ENCODE peak calls at places on chromosomes 2 and 18, in seven cellular contexts. P is IMR-90, M is SK-N-SH, S is A549, G is HepG2, X is GM12878, H is H1. L is an unnamed sample.

GRCh38 chr2:119549236-119549635 is 5.0 kb downstream of the CFAP221 start:
- DNase-seq in G (no peak), X (no peak), P (peak; percentile 8), H (no peak), S (no peak), M (peak; percentile 38), L (no peak)

GRCh38 chr2:71330585-71331330 is 824 bp upstream of the ZNF638 start:
- DNase-seq in M (no peak), S (no peak), G (peak; percentile 24), X (no peak), P (no peak), H (no peak), L (no peak)

GRCh38 chr18:10851824-10852225 is 297.5 kb downstream of the PIEZO2 start:
- DNase-seq in M (peak; percentile 29), S (peak; percentile 31), P (peak; percentile 81), G (peak; percentile 57), H (no peak), X (peak; percentile 61), L (peak; percentile 44)

GRCh38 chr2:98404556-98405250 is 40.0 kb upstream of the INPP4A start:
- DNase-seq in H (no peak), G (no peak), P (no peak), M (no peak), X (no peak), S (no peak), L (no peak)

GRCh38 chr2:6081542-6081872 is 389.3 kb downstream of the SOX11 start:
- DNase-seq in H (no peak), X (no peak), G (no peak), M (no peak), S (no peak), P (no peak), L (no peak)

GRCh38 chr2:165793779-165794519 is at the start of gene GALNT3:
- DNase-seq in X (no peak), M (peak; percentile 53), G (no peak), S (no peak), H (peak; percentile 67), P (no peak), L (no peak)

GRCh38 chr2:148257276-148257675 is 236.4 kb downstream of the MBD5 start:
- DNase-seq in S (no peak), G (no peak), M (no peak), H (no peak), P (no peak), X (no peak), L (no peak)

GRCh38 chr18:68724021-68724420 is 9.1 kb upstream of the TMX3 start:
- DNase-seq in M (no peak), P (no peak), G (no peak), S (no peak), X (no peak), H (no peak), L (no peak)

GRCh38 chr2:101795033-101795432 is 97.5 kb downstream of the MAP4K4 start:
- DNase-seq in G (no peak), M (no peak), X (no peak), S (no peak), H (no peak), P (no peak), L (no peak)

GRCh38 chr18:46732201-46732600 is 24.7 kb downstream of the ST8SIA5 start:
- DNase-seq in H (no peak), M (no peak), S (no peak), G (no peak), P (no peak), X (no peak), L (no peak)

GRCh38 chr2:239916205-239917127 is 108.7 kb downstream of the NDUFA10 start:
- DNase-seq in M (no peak), H (no peak), X (no peak), P (no peak), S (no peak), G (no peak), L (no peak)

GRCh38 chr2:239912938-239913631 is 112.1 kb downstream of the NDUFA10 start:
- DNase-seq in S (no peak), M (no peak), X (no peak), G (no peak), P (no peak), H (no peak), L (no peak)

GRCh38 chr2:239911630-239912071 is 113.5 kb downstream of the NDUFA10 start:
- DNase-seq in G (no peak), X (no peak), H (no peak), P (no peak), S (no peak), M (no peak), L (no peak)

GRCh38 chr2:239912171-239912937 is 112.8 kb downstream of the NDUFA10 start:
- DNase-seq in P (no peak), X (no peak), G (no peak), M (no peak), H (no peak), S (no peak), L (no peak)

DNA sequence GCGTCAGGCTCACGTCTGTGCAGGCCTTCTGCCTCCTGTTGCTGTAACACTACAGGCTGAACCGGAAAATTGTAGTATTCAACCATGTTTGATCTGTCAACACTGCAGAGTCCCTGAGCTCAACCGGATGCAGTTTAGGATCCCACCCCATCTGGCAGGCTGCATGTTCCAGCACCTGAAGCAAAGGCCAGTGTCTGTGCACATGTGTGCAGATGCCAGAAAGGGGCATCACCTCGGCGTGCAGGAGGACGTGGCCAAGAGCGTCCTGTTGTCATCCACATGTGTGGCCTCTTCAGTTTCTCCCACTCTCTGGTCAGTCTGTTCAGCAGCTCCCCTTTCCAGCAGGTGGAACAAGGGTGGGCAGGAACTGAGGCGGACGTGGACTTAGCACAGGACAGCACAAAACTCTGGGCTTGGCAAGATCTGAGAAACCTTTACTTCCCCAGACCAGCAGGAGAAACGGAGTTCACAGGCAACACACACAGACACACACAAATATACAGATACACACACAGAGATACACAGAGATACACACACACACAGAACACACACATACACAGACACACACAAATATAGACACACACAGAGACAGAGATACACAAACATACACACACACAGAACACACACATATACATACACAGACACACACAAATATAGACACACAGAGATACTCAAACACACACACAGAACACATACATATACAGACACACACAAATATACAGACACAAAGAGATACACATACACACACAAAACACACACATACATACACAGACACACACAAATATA is 111.3 kb downstream of the NDUFA10 start:
- DNase-seq in X (no peak), M (no peak), H (no peak), P (no peak), S (no peak), G (peak; percentile 24), L (no peak)
- TF ChIP-seq RFX5 in X (no peak), M (no peak), H (no peak), P (no peak), S (no peak), G (no peak), L (no peak)

DNA sequence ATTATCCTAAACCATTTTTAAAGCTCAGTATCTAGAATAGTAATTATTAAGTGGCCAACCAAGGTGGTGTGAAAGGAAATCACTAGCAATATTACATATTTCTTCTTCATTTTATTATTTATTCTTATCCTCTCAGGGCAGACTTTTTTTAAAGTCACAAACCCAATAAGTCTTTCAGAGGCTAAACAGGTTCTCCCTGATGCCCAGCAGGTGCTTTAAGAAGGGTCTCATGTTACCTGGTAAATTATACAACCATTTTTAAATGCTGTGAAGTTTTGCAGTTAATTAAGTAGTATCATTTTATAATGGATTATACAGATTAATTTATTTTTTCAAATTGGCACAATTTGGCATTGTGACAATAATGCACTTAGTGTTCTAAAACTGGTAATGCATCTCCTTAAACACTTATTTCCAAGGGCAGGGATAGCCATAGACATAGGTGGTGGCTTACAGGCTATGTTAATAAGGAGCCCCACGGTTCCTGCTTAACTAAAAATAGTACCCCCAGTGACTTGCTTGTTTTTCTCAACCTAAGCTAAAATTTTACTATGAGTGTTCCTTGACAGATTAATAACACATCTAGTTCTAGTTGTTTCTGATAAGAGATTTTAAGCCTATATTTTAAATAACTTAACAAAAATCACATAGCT is 67.0 kb downstream of the PMS1 start:
- DNase-seq in M (no peak), S (no peak), H (no peak), P (no peak), X (no peak), G (no peak), L (no peak)
- TF ChIP-seq RFX5 in M (no peak), S (no peak), H (no peak), P (no peak), X (no peak), G (no peak), L (no peak)

GRCh38 chr2:12170151-12170550 is 423.7 kb downstream of the LPIN1 start:
- DNase-seq in P (peak; percentile 38), M (no peak), G (no peak), X (no peak), S (no peak), H (no peak), L (no peak)

GRCh38 chr2:12169721-12170120 is 423.3 kb downstream of the LPIN1 start:
- DNase-seq in M (no peak), X (no peak), P (peak; percentile 90), G (no peak), H (no peak), S (no peak), L (no peak)

GRCh38 chr2:12169060-12169406 is 422.6 kb downstream of the LPIN1 start:
- DNase-seq in G (no peak), P (peak; percentile 82), H (no peak), S (no peak), X (no peak), M (no peak), L (peak; percentile 30)

GRCh38 chr2:12168354-12169059 is 422.1 kb downstream of the LPIN1 start:
- DNase-seq in X (no peak), S (no peak), P (no peak), H (no peak), G (no peak), M (no peak), L (no peak)

DNA sequence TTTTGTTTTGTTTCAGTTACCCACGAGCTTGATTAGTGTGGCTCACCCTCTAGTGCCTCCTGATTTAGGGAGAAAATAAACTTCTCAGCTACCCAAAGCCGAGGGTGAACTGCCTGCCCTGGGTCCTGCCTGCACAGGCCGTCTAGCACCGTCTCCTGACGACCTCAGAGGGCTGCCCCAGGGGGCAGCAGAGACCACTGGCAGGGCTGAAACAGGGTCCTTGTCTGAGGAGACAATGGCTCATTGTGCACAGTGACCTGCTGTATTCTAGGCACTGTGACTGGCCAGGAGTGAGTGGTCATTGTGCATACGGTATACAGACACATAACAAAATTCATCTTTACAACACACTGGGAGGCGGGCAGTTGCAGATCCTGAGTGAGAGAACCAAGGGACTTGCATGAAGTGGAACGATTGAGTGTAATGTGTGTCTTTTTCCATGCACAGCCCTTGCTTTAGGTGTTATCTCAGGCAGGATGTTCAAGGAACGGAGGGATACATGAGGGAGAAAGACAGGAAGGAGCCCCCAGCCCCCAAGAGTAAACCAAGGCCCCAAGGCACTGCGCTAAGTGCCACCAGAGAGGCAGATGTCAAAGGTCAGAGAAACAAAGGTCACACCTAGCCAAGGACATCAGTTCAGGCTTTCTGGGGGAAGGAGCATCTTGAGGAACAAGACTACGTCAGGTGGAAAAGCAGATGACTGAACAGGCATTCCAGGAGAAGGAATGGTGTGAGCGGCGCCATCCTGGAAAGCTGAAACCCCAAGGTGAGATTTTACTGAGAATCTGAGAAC is 421.3 kb downstream of the LPIN1 start:
- DNase-seq in S (no peak), X (no peak), M (peak; percentile 46), P (no peak), H (peak; percentile 9), G (peak; percentile 60), L (peak; percentile 62)
- TF ChIP-seq RFX5 in S (no peak), X (no peak), M (no peak), P (no peak), H (no peak), G (no peak), L (no peak)

DNA sequence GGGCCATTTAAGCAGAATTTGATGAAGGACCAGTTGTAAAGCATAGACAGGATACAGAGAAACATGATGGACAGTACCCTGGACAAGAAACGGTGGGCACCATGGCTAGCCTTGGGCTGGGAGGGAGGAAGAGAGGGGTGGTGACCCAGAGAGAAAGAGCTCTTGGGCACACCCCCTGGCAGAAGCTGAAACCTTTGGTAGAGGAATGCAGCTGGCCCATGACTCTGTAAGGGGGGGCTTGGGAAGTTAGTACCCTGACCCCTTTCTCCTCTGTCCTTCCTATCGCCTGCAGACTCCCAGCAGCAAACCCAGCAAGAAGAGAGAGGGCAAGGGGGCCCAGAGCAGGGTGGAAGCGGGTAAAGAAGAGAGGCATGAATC is 32.6 kb downstream of the MRPL44 start:
- DNase-seq in G (peak; percentile 24), X (no peak), H (no peak), P (no peak), S (no peak), M (no peak), L (no peak)
- TF ChIP-seq RFX5 in G (no peak), X (no peak), H (no peak), P (no peak), S (no peak), M (no peak), L (no peak)

L was measured in K562.